ENCODE peak calls at places on chromosomes 7 and 10, in five cellular contexts. F, N, E, M and H are unnamed samples.

GRCh38 chr10:12782537-12782936 is 219.0 kb downstream of the CCDC3 start:
- DNase-seq in N (no peak), F (peak), M (peak), E (peak), H (peak)

GRCh38 chr10:18681971-18682403 is 22.8 kb downstream of the ARL5B start:
- DNase-seq in N (no peak), F (no peak), M (no peak), E (peak), H (no peak)

GRCh38 chr10:48603421-48604038 is 1.3 kb downstream of the ARHGAP22 start:
- DNase-seq in N (no peak), E (no peak), F (no peak), M (no peak), H (no peak)

GRCh38 chr7:74025146-74025545 is 2.8 kb upstream of the ELN start:
- DNase-seq in E (no peak), N (no peak), M (no peak), F (no peak), H (no peak)

GRCh38 chr7:122256036-122256805 is 48.3 kb downstream of the FEZF1 start:
- DNase-seq in E (no peak), M (no peak), N (no peak), F (no peak), H (no peak)

GRCh38 chr10:76191371-76191770 is 759.9 kb downstream of the LRMDA start:
- DNase-seq in E (no peak), M (no peak), F (no peak), N (no peak), H (no peak)

GRCh38 chr10:96538683-96539082 is 25.0 kb upstream of the TLL2 start:
- DNase-seq in N (no peak), M (no peak), E (no peak), F (no peak), H (no peak)

GRCh38 chr7:148607151-148607661 is 16.6 kb downstream of the C7orf33 start:
- DNase-seq in E (no peak), N (no peak), F (peak), M (no peak), H (no peak)

GRCh38 chr7:105800442-105800841 is 76.0 kb downstream of the ATXN7L1 start:
- DNase-seq in E (no peak), F (no peak), M (no peak), N (peak), H (no peak)

GRCh38 chr7:43537765-43538403 is 45.0 kb upstream of the STK17A start:
- DNase-seq in N (no peak), E (no peak), F (no peak), M (no peak), H (no peak)

GRCh38 chr10:129604333-129605032 is 137.4 kb downstream of the MGMT start:
- DNase-seq in N (peak), E (no peak), M (no peak), F (no peak), H (no peak)

DNA sequence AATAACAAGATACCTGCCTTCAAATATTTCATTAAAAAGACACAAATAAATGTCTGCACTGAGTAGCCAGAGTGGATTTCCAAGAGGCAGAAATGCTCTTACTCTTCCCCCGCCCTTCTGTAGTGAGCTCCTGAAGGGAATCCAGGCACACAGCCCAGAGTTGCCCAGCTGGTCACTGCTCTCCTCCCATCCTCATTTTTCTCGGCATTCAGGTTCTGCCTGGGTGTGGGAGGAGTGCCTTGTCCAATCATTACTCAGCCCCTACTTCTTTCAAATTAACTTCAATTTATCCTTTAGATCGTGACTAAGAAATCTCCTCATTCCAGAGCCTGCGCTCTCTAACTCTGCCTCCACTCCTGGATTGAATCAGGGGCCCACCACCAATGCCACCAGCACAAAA is 12.2 kb downstream of the CCDC6 start:
- DNase-seq in E (no peak), M (no peak), F (no peak), N (no peak), H (no peak)
- TF ChIP-seq GABPA in E (no peak), M (no peak), F (no peak), N (no peak), H (no peak)

DNA sequence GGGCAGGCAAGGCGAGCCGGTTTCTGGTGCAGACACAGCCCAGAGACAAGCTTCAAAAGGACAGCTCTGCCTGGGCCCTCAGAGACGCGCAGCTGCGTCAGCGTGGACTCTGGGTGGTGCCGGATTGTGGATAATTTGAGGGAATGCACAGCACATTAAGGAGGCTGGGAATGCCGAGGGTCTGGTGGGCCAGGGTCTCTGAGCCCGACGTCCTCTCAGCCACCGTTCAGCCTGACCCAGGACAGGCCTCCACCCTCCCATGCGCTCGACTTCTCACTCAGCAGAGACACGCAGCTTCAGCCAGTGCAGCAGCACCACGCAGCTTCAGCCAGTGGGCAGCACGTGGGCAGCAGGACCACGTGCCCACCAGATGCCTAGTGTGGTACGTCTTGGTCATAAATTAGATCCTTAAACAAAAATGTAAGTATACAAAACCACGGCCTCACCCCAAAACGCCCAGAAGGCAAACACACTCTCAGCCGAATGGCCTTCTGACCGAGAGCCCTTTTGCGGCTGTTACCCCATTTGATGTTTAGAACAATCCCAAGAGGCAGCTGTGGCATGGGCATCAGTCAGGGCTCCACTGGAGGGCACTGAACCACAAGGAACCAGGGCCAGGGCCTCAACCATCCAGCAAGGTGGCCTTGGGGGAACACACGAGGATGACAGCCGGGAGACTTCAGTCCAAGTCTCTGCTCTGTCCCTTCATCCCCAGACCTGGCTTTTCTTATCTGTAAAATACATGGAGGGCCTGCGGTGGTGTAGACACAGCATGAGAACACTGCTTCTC is 63.8 kb upstream of the INSIG1 start:
- DNase-seq in N (no peak), M (no peak), F (peak), E (no peak), H (no peak)
- H3K4me3 ChIP-seq in N (no peak), M (no peak), F (no peak), E (no peak), H (no peak)

DNA sequence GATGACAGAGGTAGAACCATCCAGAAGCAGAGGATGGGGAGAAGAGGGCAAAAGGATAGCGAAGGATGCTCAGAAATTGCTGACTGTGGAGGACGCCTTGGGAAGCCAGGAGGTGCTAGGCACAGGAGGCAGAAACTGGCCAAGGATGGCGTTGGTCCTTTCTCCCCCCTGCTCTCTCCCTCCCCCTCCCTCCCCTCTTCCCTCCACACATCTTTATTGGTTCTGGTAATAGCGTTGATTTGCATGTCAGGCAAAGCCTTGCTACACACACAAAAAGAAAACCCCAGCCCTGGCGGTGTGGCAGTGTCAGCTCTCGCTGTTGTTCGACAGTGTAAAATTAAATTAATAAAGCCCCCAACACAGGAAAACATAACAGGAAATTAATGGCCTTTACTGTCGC is 47.2 kb downstream of the PAX2 start:
- DNase-seq in F (no peak), M (no peak), N (no peak), E (no peak), H (no peak)
- TF ChIP-seq REST in F (no peak), M (no peak), N (no peak), E (no peak), H (no peak)

DNA sequence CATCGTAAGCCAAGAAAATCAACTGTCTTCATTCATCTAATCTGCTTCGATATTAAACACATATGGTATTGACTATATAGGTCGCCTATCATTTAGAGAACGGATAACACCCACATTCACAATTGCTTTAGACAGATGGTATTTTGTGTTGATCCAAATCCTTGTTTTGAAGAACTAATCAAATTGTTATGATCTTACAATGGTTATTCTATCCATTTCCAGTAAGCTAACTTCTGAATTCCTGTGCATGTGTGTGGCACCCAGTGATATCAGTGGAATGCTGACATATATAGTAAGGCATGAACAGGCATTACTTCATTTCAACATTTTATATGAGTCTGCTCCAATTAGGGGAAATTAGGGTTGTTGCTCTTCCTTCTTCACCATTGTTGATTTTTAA is 98.8 kb downstream of the SEMA3E start:
- DNase-seq in F (no peak), M (no peak), E (no peak), N (no peak), H (no peak)
- TF ChIP-seq GABPA in F (no peak), M (no peak), E (no peak), N (no peak), H (no peak)

GRCh38 chr7:38545977-38546376 is 85.2 kb downstream of the AMPH start:
- DNase-seq in M (no peak), F (no peak), E (no peak), N (no peak), H (no peak)

GRCh38 chr7:38546763-38547162 is 84.4 kb downstream of the AMPH start:
- DNase-seq in N (no peak), F (no peak), E (no peak), M (no peak), H (no peak)

GRCh38 chr7:38554586-38554985 is 76.6 kb downstream of the AMPH start:
- DNase-seq in M (no peak), E (no peak), N (no peak), F (no peak), H (no peak)

GRCh38 chr7:38550881-38551280 is 80.3 kb downstream of the AMPH start:
- DNase-seq in F (no peak), E (no peak), N (no peak), M (no peak), H (no peak)

GRCh38 chr7:38548605-38549004 is 82.6 kb downstream of the AMPH start:
- DNase-seq in N (no peak), E (no peak), F (no peak), M (no peak), H (no peak)
- H3K4me3 ChIP-seq in N (no peak), E (no peak), F (no peak), M (no peak), H (no peak)